ENCODE peak calls at places on chromosomes 7 and 10, in four cellular contexts. Y is HepG2, D is GM12878, F is H1. S is an unnamed sample. For H3K9me3, the result is how much of the 10 kb centered on the place peaks cover.

GRCh38 chr7:65746398-65746669 is 126.5 kb upstream of the VKORC1L1 start:
- DNase-seq in Y (no peak), D (no peak), F (no peak), S (no peak)

GRCh38 chr10:121592155-121592890 is 5.9 kb downstream of the FGFR2 start:
- DNase-seq in Y (no peak), D (no peak), F (no peak), S (no peak)

GRCh38 chr7:41007351-41007751 is 695.5 kb downstream of the INHBA start:
- DNase-seq in Y (no peak), D (no peak), F (no peak), S (no peak)

GRCh38 chr7:142063551-142064442 is 47.7 kb upstream of the MGAM2 start:
- DNase-seq in Y (no peak), D (no peak), F (no peak), S (no peak)

GRCh38 chr7:45073031-45073842 is 15.5 kb downstream of the NACAD start:
- DNase-seq in Y (no peak), D (no peak), F (no peak), S (no peak)

GRCh38 chr10:2619472-2619871 is 447.9 kb upstream of the PFKP start:
- DNase-seq in Y (peak), D (no peak), F (no peak), S (peak)

GRCh38 chr10:92712016-92712889 is 22.5 kb downstream of the HHEX start:
- DNase-seq in Y (no peak), D (peak), F (no peak), S (no peak)

GRCh38 chr10:125169915-125170314 is 9.6 kb upstream of the CTBP2 start:
- DNase-seq in Y (no peak), D (no peak), F (no peak), S (no peak)

GRCh38 chr10:100766693-100767427 is 21.5 kb downstream of the PAX2 start:
- DNase-seq in Y (peak), D (no peak), F (no peak), S (no peak)

GRCh38 chr7:538764-539685 is 19.4 kb upstream of the PDGFA start:
- DNase-seq in Y (peak), D (no peak), F (no peak), S (no peak)

GRCh38 chr7:4612939-4613841 is 68.9 kb upstream of the FOXK1 start:
- DNase-seq in Y (no peak), D (no peak), F (peak), S (no peak)

GRCh38 chr10:76675561-76675950 is 962.1 kb downstream of the KCNMA1 start:
- DNase-seq in Y (no peak), D (no peak), F (no peak), S (no peak)

GRCh38 chr10:54363390-54363789 is 437.6 kb downstream of the PCDH15 start:
- DNase-seq in Y (no peak), D (no peak), F (no peak), S (no peak)

GRCh38 chr10:131512852-131513251 is 201.3 kb upstream of the TCERG1L start:
- DNase-seq in Y (no peak), D (no peak), F (no peak), S (no peak)

GRCh38 chr7:24821045-24821853 is 64.0 kb upstream of the GSDME start:
- DNase-seq in Y (peak), D (peak), F (no peak), S (no peak)

GRCh38 chr10:90712529-90712928 is 145.3 kb downstream of the HTR7 start:
- DNase-seq in Y (no peak), D (no peak), F (no peak), S (no peak)

GRCh38 chr10:23095966-23096813 is 811 bp downstream of the MSRB2 start:
- DNase-seq in Y (peak), D (no peak), F (peak), S (no peak)

GRCh38 chr7:81715984-81716588 is 53.8 kb downstream of the HGF start:
- DNase-seq in Y (peak), D (no peak), F (no peak), S (no peak)

GRCh38 chr7:111756687-111757178 is 194.4 kb upstream of the IMMP2L start:
- DNase-seq in Y (no peak), D (no peak), F (no peak), S (peak)

GRCh38 chr7:108140674-108141073 is 10.5 kb upstream of the LAMB4 start:
- DNase-seq in Y (no peak), D (no peak), F (no peak), S (no peak)

GRCh38 chr7:150744041-150744656 is 6.9 kb downstream of the GIMAP5 start:
- DNase-seq in Y (no peak), D (no peak), F (no peak), S (no peak)

GRCh38 chr7:1248077-1248458 is 15.4 kb downstream of the UNCX start:
- DNase-seq in Y (no peak), D (no peak), F (no peak), S (no peak)

GRCh38 chr7:134018321-134018720 is 108.8 kb upstream of the LRGUK start:
- DNase-seq in Y (no peak), D (no peak), F (no peak), S (no peak)

GRCh38 chr10:98516352-98516751 is 69.6 kb upstream of the HPS1 start:
- DNase-seq in Y (no peak), D (no peak), F (no peak), S (no peak)

GRCh38 chr10:2460846-2461245 is 606.5 kb upstream of the PFKP start:
- DNase-seq in Y (no peak), D (no peak), F (no peak), S (no peak)

GRCh38 chr7:84271550-84271949 is 77.0 kb upstream of the SEMA3A start:
- DNase-seq in Y (no peak), D (no peak), F (no peak), S (no peak)

GRCh38 chr7:35596061-35596460 is 98.9 kb downstream of the HERPUD2 start:
- DNase-seq in Y (no peak), D (no peak), F (no peak), S (no peak)

GRCh38 chr7:82726038-82726800 is 282.6 kb upstream of the CACNA2D1 start:
- DNase-seq in Y (no peak), D (no peak), F (no peak), S (no peak)

GRCh38 chr7:9507281-9507680 is 1073.9 kb downstream of the NXPH1 start:
- DNase-seq in Y (no peak), D (no peak), F (no peak), S (no peak)

GRCh38 chr10:91349381-91349780 is 60.8 kb upstream of the HECTD2 start:
- DNase-seq in Y (no peak), D (no peak), F (no peak), S (peak)

GRCh38 chr7:141634065-141634464 is 67.9 kb downstream of the DENND11 start:
- DNase-seq in Y (no peak), D (no peak), F (no peak), S (no peak)

GRCh38 chr10:122514045-122514840 is 46.3 kb upstream of the DMBT1 start:
- DNase-seq in Y (no peak), D (no peak), F (no peak), S (no peak)

GRCh38 chr7:3897430-3898385 is 596.7 kb downstream of the SDK1 start:
- DNase-seq in Y (peak), D (no peak), F (no peak), S (peak)

GRCh38 chr10:46255696-46256355 is 31.0 kb upstream of the ANTXRL start:
- DNase-seq in Y (peak), D (no peak), F (peak), S (peak)

GRCh38 chr7:10412426-10413019 is 561.1 kb upstream of the PHF14 start:
- DNase-seq in Y (peak), D (no peak), F (no peak), S (peak)

GRCh38 chr7:157738064-157738460 is 401.3 kb downstream of the DNAJB6 start:
- DNase-seq in Y (no peak), D (no peak), F (peak), S (peak)

GRCh38 chr10:118768041-118768933 is 13.5 kb upstream of the CACUL1 start:
- DNase-seq in Y (no peak), D (no peak), F (no peak), S (no peak)

GRCh38 chr7:47435889-47436312 is 146.0 kb downstream of the TNS3 start:
- DNase-seq in Y (peak), D (no peak), F (no peak), S (peak)

GRCh38 chr10:36720931-36721330 is 404.5 kb upstream of the ANKRD30A start:
- DNase-seq in Y (no peak), D (no peak), F (no peak), S (no peak)

GRCh38 chr7:126727930-126728331 is 524.8 kb downstream of the GRM8 start:
- DNase-seq in Y (no peak), D (no peak), F (no peak), S (no peak)

GRCh38 chr10:24721254-24722106 is 2.2 kb downstream of the ARHGAP21 start:
- DNase-seq in Y (no peak), D (no peak), F (peak), S (no peak)
- H3K9ac ChIP-seq in Y (peak), D (no peak), F (peak), S (peak)

GRCh38 chr10:37839243-37839642 is 18.2 kb downstream of the ZNF248 start:
- DNase-seq in Y (no peak), D (no peak), F (no peak), S (no peak)
- H3K9me3 ChIP-seq in Y (under half), D (under half), F (half or more), S (under half)

DNA sequence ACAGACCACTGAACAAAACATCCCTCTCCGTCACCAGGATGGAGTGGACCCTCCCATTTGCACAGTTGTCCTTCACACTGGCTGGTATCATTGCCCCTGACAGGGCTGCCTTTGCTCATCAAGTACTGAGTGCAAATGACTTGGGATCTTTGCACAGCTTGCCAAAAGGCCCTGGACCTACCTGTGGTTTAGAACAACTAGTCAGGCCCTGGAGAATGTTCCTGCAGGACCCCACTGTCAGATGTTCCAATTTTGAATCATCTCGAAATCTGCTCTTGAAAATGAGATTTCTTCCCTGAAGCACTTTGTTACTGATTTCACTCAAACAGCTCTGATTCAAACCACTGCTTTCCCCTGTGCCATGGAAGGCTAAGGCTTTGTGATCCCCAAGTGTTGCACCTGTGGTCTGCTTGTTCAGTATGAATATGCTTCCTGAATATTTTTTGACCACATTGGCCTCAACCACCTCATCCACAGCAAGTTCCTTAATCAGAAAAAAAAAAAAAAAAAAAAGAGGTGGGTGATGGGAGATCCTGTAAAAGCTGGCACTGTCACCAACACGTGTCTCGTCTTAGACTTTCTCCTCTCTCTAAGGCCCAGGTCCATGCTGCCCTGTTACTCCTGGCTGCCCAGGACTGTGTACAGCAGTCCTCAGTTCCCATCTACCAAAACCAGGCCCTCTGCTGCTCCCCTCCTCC is 2.7 kb upstream of the AOAH start:
- DNase-seq in Y (no peak), D (no peak), F (no peak), S (no peak)
- TF ChIP-seq SUZ12 in Y (no peak), D (no peak), F (no peak), S (no peak)

GRCh38 chr10:18252086-18252485 is 111.9 kb downstream of the CACNB2 start:
- DNase-seq in Y (no peak), D (no peak), F (no peak), S (no peak)

GRCh38 chr10:18254692-18255091 is 114.5 kb downstream of the CACNB2 start:
- DNase-seq in Y (no peak), D (no peak), F (no peak), S (no peak)

GRCh38 chr10:18254086-18254485 is 113.9 kb downstream of the CACNB2 start:
- DNase-seq in Y (no peak), D (no peak), F (no peak), S (no peak)
- H3K9ac ChIP-seq in Y (no peak), D (no peak), F (no peak), S (no peak)

GRCh38 chr7:64516451-64516850 is 46.4 kb downstream of the ZNF680 start:
- DNase-seq in Y (no peak), D (no peak), F (no peak), S (no peak)
- H3K9me3 ChIP-seq in Y (half or more), D (under half), F (under half), S (half or more)

DNA sequence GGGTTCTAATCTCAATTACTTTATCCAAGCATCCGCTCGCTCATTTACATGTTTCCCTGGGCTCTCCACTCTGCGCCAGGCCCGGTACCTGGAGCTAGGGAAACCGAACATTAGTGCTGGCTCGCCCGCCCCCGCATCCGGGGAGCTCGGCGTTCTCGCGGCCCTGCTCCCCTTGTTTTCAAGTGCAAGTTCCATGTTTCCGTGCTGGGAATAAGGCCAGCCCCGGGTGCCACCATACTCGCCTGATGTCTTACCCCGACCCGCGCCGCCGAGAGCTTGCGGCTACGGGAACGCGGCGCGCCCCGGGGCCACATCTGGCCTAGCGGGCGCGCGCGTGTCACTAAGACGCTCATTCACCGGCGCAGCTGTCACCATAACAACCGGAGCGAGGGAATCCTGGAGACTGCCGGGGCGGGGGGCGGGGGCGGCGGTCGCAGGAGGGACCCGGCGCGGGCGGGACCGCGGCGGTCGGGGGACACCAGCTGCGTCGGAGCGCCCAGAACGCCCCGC is at the start of gene NEURL1:
- DNase-seq in Y (no peak), D (no peak), F (peak), S (no peak)
- TF ChIP-seq SUZ12 in Y (no peak), D (no peak), F (no peak), S (no peak)

DNA sequence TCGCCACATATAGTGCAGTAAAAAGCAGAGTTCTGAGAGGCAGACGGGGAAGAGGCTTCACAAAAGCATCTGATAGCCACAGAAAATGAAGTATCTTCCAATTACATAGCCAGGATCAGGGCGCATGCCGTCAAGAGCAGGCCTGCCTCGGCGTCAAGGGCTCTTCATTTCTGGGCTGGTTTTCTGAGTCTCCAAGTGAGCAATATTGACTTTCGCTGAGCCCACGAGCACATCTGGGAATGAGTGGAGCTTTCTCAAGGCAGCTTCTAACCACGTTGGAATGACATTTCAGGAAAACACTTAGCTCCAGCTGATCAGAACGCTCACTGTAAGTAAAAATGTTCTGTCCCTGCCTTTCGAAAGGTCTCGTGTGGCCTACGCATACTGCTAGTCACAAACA is 51.9 kb downstream of the CLRN3 start:
- DNase-seq in Y (no peak), D (no peak), F (no peak), S (no peak)
- H3K9ac ChIP-seq in Y (no peak), D (no peak), F (no peak), S (no peak)

GRCh38 chr7:105625986-105626385 is 44.7 kb upstream of the EFCAB10 start:
- DNase-seq in Y (no peak), D (no peak), F (no peak), S (no peak)
- H3K9me3 ChIP-seq in Y (under half), D (under half), F (under half), S (under half)

GRCh38 chr7:106199813-106200364 is 84.9 kb downstream of the NAMPT start:
- DNase-seq in Y (no peak), D (no peak), F (no peak), S (no peak)

GRCh38 chr7:106206826-106207541 is 77.8 kb downstream of the NAMPT start:
- DNase-seq in Y (no peak), D (no peak), F (no peak), S (no peak)

GRCh38 chr7:106201176-106201575 is 83.6 kb downstream of the NAMPT start:
- DNase-seq in Y (no peak), D (no peak), F (no peak), S (no peak)

GRCh38 chr7:106205621-106206222 is 79.1 kb downstream of the NAMPT start:
- DNase-seq in Y (no peak), D (peak), F (no peak), S (no peak)
- TF ChIP-seq SUZ12 in Y (no peak), D (no peak), F (no peak), S (no peak)

DNA sequence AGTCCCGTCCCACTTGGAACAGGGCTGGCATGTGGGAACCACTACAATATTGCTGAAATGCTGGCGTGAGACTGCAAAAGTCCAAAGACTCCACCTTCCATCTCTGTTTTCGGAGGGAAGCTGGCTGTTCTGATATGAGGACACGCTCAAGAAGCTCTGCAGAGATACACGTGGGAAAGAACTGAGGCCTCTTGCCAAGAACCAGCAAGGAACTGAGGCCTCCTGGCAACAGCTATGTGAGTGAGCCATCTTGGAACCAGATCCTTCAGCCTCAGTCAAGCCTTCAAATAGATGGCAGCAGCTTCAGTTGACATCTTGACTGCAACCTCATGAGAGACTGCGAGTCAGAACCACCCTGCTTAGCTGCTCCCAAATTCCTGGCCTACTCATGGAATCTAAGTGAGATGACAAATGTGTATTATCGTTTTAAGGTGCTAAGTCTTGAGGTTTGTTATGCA is 30.8 kb downstream of the SGMS1 start:
- DNase-seq in Y (no peak), D (no peak), F (no peak), S (no peak)
- H3K9ac ChIP-seq in Y (no peak), D (no peak), F (no peak), S (no peak)

S was measured in NT2/D1.